ENCODE peak calls at places on chromosome 18, in nine cellular contexts. M is type B pancreatic cell, X is breast epithelium, V is nephron progenitor cell, J is astrocyte of the spinal cord, L is GM12864, C is progenitor cell of endocrine pancreas, P is left ventricle myocardium inferior, D is kidney. K is an unnamed sample.

GRCh38 chr18:76565238-76566173 is 70.5 kb upstream of the ZNF516 start:
- DNase-seq in C (no peak), L (no peak), V (peak; percentile 73), X (peak; percentile 70), J (peak; percentile 92), P (peak; percentile 67), D (peak; percentile 90), M (no peak), K (peak; percentile 45)

GRCh38 chr18:47964086-47964485 is 33.6 kb upstream of the SMAD2 start:
- DNase-seq in P (no peak), C (no peak), D (no peak), M (no peak), J (no peak), X (no peak), L (no peak), V (no peak), K (no peak)

GRCh38 chr18:79396431-79397287 is 929 bp downstream of the NFATC1 start:
- DNase-seq in X (no peak), V (peak; percentile 69), L (no peak), P (peak; percentile 66), M (no peak), J (peak; percentile 21), C (no peak), D (peak; percentile 89), K (peak; percentile 57)

GRCh38 chr18:12686100-12686499 is 16.4 kb downstream of the CEP76 start:
- DNase-seq in L (no peak), V (no peak), X (no peak), D (no peak), C (no peak), J (peak; percentile 28), M (no peak), P (no peak), K (no peak)

GRCh38 chr18:4130734-4131719 is 324.1 kb downstream of the DLGAP1 start:
- DNase-seq in C (no peak), L (no peak), J (no peak), P (no peak), X (no peak), D (no peak), V (no peak), M (no peak), K (no peak)

GRCh38 chr18:59787998-59788875 is 91.0 kb upstream of the CCBE1 start:
- DNase-seq in J (peak; percentile 76), M (no peak), D (no peak), X (no peak), V (no peak), P (no peak), L (no peak), C (no peak), K (no peak)

GRCh38 chr18:59271606-59272220 is 1.5 kb downstream of the RAX start:
- DNase-seq in M (no peak), V (no peak), X (no peak), L (no peak), C (no peak), D (no peak), P (no peak), J (no peak), K (no peak)

GRCh38 chr18:48854780-48855179 is 96.0 kb downstream of the SMAD7 start:
- DNase-seq in J (no peak), C (no peak), L (no peak), M (no peak), P (no peak), D (no peak), X (no peak), V (no peak), K (no peak)

GRCh38 chr18:44958450-44958849 is 277.8 kb downstream of the SETBP1 start:
- DNase-seq in P (no peak), M (no peak), V (no peak), J (no peak), D (no peak), X (no peak), C (no peak), L (no peak), K (no peak)

GRCh38 chr18:23228102-23229051 is 93.1 kb downstream of the CABLES1 start:
- DNase-seq in P (peak; percentile 28), D (no peak), M (no peak), V (no peak), C (no peak), J (peak; percentile 53), X (no peak), L (peak; percentile 79), K (no peak)

GRCh38 chr18:44943201-44943881 is 262.7 kb downstream of the SETBP1 start:
- DNase-seq in M (no peak), V (peak; percentile 17), C (no peak), J (peak; percentile 89), X (no peak), L (no peak), D (no peak), P (no peak), K (no peak)

GRCh38 chr18:74994502-74995403 is 214.2 kb downstream of the PTGR3 start:
- DNase-seq in X (no peak), D (no peak), C (no peak), L (peak; percentile 54), J (peak; percentile 10), V (no peak), M (no peak), P (no peak), K (no peak)

GRCh38 chr18:49023938-49024341 is 73.2 kb upstream of the SMAD7 start:
- DNase-seq in C (no peak), V (no peak), X (no peak), P (no peak), D (peak; percentile 67), L (no peak), J (no peak), M (no peak), K (no peak)

GRCh38 chr18:21051615-21052014 is 60.0 kb downstream of the ROCK1 start:
- DNase-seq in C (no peak), P (no peak), L (no peak), M (no peak), J (no peak), V (no peak), X (no peak), D (no peak), K (no peak)

GRCh38 chr18:67634631-67635338 is 118.3 kb upstream of the DSEL start:
- DNase-seq in P (no peak), M (no peak), V (no peak), J (no peak), D (no peak), L (no peak), C (no peak), X (no peak), K (no peak)

GRCh38 chr18:43570593-43570992 is 293.3 kb upstream of the SYT4 start:
- DNase-seq in D (no peak), P (no peak), M (no peak), J (no peak), L (no peak), X (no peak), C (no peak), V (no peak), K (no peak)

GRCh38 chr18:43572165-43572564 is 294.9 kb upstream of the SYT4 start:
- DNase-seq in C (no peak), D (no peak), M (no peak), X (no peak), P (no peak), L (peak; percentile 7), V (no peak), J (no peak), K (no peak)

GRCh38 chr18:43574974-43575373 is 297.7 kb upstream of the SYT4 start:
- DNase-seq in M (no peak), P (no peak), L (no peak), X (no peak), D (no peak), V (no peak), J (no peak), C (no peak), K (no peak)

GRCh38 chr18:43571078-43571689 is 293.9 kb upstream of the SYT4 start:
- DNase-seq in X (no peak), P (no peak), D (no peak), V (peak; percentile 41), C (no peak), L (peak; percentile 18), J (peak; percentile 72), M (no peak), K (peak; percentile 55)
- TF ChIP-seq CTCF in X (peak; percentile 75), P (peak; percentile 75), D (peak; percentile 56), V (peak; percentile 81), C (peak; percentile 89), L (peak; percentile 58), J (peak; percentile 76), M (peak; percentile 90), K (peak; percentile 94)

GRCh38 chr18:26657618-26658581 is 109.5 kb upstream of the KCTD1 start:
- DNase-seq in V (no peak), D (no peak), M (no peak), C (no peak), L (no peak), X (no peak), J (no peak), P (no peak), K (no peak)

GRCh38 chr18:26655614-26656400 is 107.5 kb upstream of the KCTD1 start:
- DNase-seq in V (peak; percentile 68), P (peak; percentile 51), J (peak; percentile 58), M (peak; percentile 76), L (no peak), C (peak; percentile 43), D (peak; percentile 87), X (peak; percentile 63), K (peak; percentile 58)

GRCh38 chr18:26655010-26655613 is 106.8 kb upstream of the KCTD1 start:
- DNase-seq in X (no peak), P (no peak), L (no peak), J (peak; percentile 28), D (no peak), C (no peak), V (no peak), M (no peak), K (no peak)

GRCh38 chr18:26656401-26656943 is 108.1 kb upstream of the KCTD1 start:
- DNase-seq in J (no peak), D (peak; percentile 71), V (no peak), L (no peak), C (no peak), P (peak; percentile 16), M (peak; percentile 72), X (no peak), K (peak; percentile 30)

GRCh38 chr18:26656944-26657536 is 108.7 kb upstream of the KCTD1 start:
- DNase-seq in X (peak; percentile 75), M (peak; percentile 84), L (no peak), C (peak; percentile 57), V (peak; percentile 79), D (peak; percentile 91), J (peak; percentile 71), P (peak; percentile 83), K (peak; percentile 88)
- TF ChIP-seq CTCF in X (peak; percentile 36), M (peak; percentile 49), L (peak; percentile 28), C (peak; percentile 41), V (no peak), D (no peak), J (peak; percentile 36), P (peak; percentile 63), K (peak; percentile 20)

GRCh38 chr18:11514267-11514666 is 95.1 kb upstream of the SLC35G4 start:
- DNase-seq in L (no peak), D (no peak), J (no peak), M (no peak), X (no peak), V (no peak), C (no peak), P (no peak), K (no peak)
- TF ChIP-seq CTCF in L (no peak), D (no peak), J (no peak), M (no peak), X (no peak), V (no peak), C (no peak), P (no peak), K (no peak)

DNA sequence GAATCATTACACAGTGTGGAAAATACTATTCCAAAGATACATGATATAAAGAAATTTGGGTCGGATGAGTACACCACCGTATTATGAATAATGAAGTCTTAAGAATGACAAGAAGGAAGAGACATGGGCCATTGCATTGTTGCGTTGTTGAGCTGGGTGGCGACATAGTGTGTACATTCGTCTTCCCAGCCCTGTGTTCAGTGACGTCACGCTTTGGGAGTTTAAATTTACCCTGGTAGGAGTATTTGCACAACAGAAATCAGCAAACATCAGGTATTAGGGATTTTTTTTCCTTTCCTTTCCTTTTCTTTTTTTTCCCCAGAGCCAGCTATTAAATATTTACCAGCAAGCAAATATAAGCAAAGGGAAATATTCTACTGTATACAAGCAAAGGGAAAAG is 347.2 kb upstream of the NETO1 start:
- DNase-seq in L (no peak), D (no peak), C (no peak), V (no peak), J (no peak), X (no peak), M (no peak), P (no peak), K (no peak)
- TF ChIP-seq CTCF in L (no peak), D (no peak), C (no peak), V (no peak), J (no peak), X (no peak), M (no peak), P (no peak), K (no peak)

K was measured in endothelial cell.